ENCODE peak calls at places on chromosome 11, in seven cellular contexts. P, G, R, D, H, T and B are unnamed samples.

GRCh38 chr11:26704249-26704648 is 17.6 kb downstream of the SLC5A12 start:
- DNase-seq in R (peak; percentile 7), T (no peak), H (no peak), D (no peak), P (no peak), G (peak; percentile 47), B (no peak)

GRCh38 chr11:66692871-66693331 is 15.2 kb upstream of the RBM4B start:
- DNase-seq in G (no peak), T (no peak), H (no peak), P (no peak), R (no peak), D (no peak), B (no peak)

GRCh38 chr11:65069217-65069616 is 10.9 kb upstream of the NAALADL1 start:
- DNase-seq in H (no peak), D (no peak), G (no peak), T (no peak), P (no peak), R (no peak), B (no peak)

GRCh38 chr11:9260182-9261146 is 4.7 kb downstream of the DENND5A start:
- DNase-seq in R (peak; percentile 33), T (no peak), H (no peak), G (no peak), D (no peak), P (peak; percentile 23), B (peak; percentile 19)

GRCh38 chr11:13963949-13964770 is 1.6 kb downstream of the SPON1 start:
- DNase-seq in R (peak; percentile 42), P (no peak), H (peak; percentile 78), G (peak; percentile 60), D (no peak), T (peak; percentile 43), B (no peak)

GRCh38 chr11:114200785-114201184 is 95.4 kb upstream of the NNMT start:
- DNase-seq in T (no peak), P (no peak), G (no peak), H (no peak), D (no peak), R (no peak), B (no peak)

GRCh38 chr11:115929618-115930129 is 425.5 kb upstream of the CADM1 start:
- DNase-seq in G (no peak), T (no peak), R (no peak), P (no peak), H (no peak), D (no peak), B (no peak)

GRCh38 chr11:114075891-114076441 is 16.5 kb downstream of the ZBTB16 start:
- DNase-seq in P (peak; percentile 61), G (peak; percentile 80), H (peak; percentile 72), R (peak; percentile 85), T (peak; percentile 51), D (peak; percentile 83), B (peak; percentile 88)

GRCh38 chr11:120590472-120590871 is 78.9 kb downstream of the GRIK4 start:
- DNase-seq in R (peak; percentile 28), P (no peak), T (no peak), H (no peak), G (no peak), D (peak; percentile 31), B (no peak)

GRCh38 chr11:45754261-45754709 is 50.7 kb upstream of the SLC35C1 start:
- DNase-seq in P (no peak), G (peak; percentile 67), D (no peak), T (no peak), R (no peak), H (no peak), B (peak; percentile 85)

GRCh38 chr11:82775736-82776346 is 42.2 kb upstream of the FAM181B start:
- DNase-seq in H (peak; percentile 83), T (peak; percentile 89), D (peak; percentile 38), R (peak; percentile 62), G (peak; percentile 30), P (peak; percentile 44), B (peak; percentile 89)

GRCh38 chr11:1069740-1070139 is 4.9 kb upstream of the MUC2 start:
- DNase-seq in T (no peak), R (no peak), D (no peak), G (no peak), P (no peak), H (no peak), B (no peak)

GRCh38 chr11:67558084-67558772 is 25.4 kb upstream of the GSTP1 start:
- DNase-seq in H (no peak), R (peak; percentile 34), G (no peak), T (peak; percentile 24), D (no peak), P (no peak), B (no peak)

GRCh38 chr11:61011950-61012830 is 40.7 kb downstream of the CD6 start:
- DNase-seq in G (no peak), H (no peak), D (no peak), P (no peak), T (no peak), R (no peak), B (no peak)

GRCh38 chr11:9662273-9662672 is 1.6 kb upstream of the SWAP70 start:
- DNase-seq in P (no peak), G (no peak), T (no peak), H (no peak), R (no peak), D (no peak), B (no peak)

GRCh38 chr11:70630816-70631623 is 232.7 kb downstream of the CTTN start:
- DNase-seq in P (no peak), H (no peak), D (no peak), R (peak; percentile 7), T (no peak), G (no peak), B (no peak)

GRCh38 chr11:14361951-14362350 is 3.0 kb upstream of the RRAS2 start:
- DNase-seq in G (no peak), T (peak; percentile 12), P (no peak), H (no peak), R (no peak), D (no peak), B (no peak)

GRCh38 chr11:60982184-60982583 is 10.7 kb downstream of the CD6 start:
- DNase-seq in T (no peak), P (no peak), G (no peak), H (no peak), R (no peak), D (no peak), B (no peak)

GRCh38 chr11:35714882-35715612 is 52.5 kb downstream of the TRIM44 start:
- DNase-seq in H (no peak), R (peak; percentile 78), T (peak; percentile 26), G (peak; percentile 20), P (no peak), D (peak; percentile 37), B (peak; percentile 45)

GRCh38 chr11:112555491-112556364 is 295.1 kb upstream of the PLET1 start:
- DNase-seq in R (peak; percentile 34), D (peak; percentile 33), P (peak; percentile 65), G (peak; percentile 76), T (peak; percentile 65), H (peak; percentile 94), B (peak; percentile 89)

DNA sequence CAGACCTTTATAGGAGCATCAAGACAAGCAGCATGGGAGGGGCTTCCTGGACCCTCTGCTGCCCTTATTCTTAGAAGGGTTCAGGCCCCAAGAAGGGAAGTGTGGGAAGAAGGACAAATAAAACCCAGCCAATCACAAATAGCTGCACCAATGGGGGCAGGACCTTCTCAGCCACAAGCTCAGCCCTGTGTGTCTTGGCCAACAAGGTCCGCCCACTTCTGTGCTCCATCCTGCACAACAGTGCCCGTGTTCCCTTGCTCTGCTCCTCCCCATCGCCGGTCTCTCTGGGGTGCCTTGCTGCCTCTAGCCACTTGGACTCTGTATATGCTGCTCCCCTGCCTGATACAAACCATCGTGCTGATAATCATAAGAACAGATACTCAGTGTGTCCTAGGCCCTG is 86.2 kb downstream of the NAT10 start:
- DNase-seq in P (peak; percentile 44), H (no peak), T (no peak), R (peak; percentile 49), D (no peak), G (no peak), B (no peak)
- TF ChIP-seq EZH2 in P (no peak), H (no peak), T (no peak), R (no peak), D (no peak), G (no peak), B (no peak)

GRCh38 chr11:19680824-19681368 is 31.7 kb upstream of the NAV2 start:
- DNase-seq in T (peak; percentile 20), G (no peak), H (no peak), R (peak; percentile 72), P (no peak), D (no peak), B (no peak)

GRCh38 chr11:19679952-19680823 is 32.4 kb upstream of the NAV2 start:
- DNase-seq in R (peak; percentile 99), H (peak; percentile 56), D (peak; percentile 99), T (peak; percentile 97), G (peak; percentile 88), P (no peak), B (peak; percentile 7)

GRCh38 chr11:19686234-19686633 is 26.4 kb upstream of the NAV2 start:
- DNase-seq in D (no peak), R (no peak), H (no peak), T (no peak), P (no peak), G (no peak), B (no peak)

GRCh38 chr11:19683862-19684491 is 28.7 kb upstream of the NAV2 start:
- DNase-seq in G (no peak), P (no peak), D (no peak), R (no peak), T (no peak), H (no peak), B (no peak)

DNA sequence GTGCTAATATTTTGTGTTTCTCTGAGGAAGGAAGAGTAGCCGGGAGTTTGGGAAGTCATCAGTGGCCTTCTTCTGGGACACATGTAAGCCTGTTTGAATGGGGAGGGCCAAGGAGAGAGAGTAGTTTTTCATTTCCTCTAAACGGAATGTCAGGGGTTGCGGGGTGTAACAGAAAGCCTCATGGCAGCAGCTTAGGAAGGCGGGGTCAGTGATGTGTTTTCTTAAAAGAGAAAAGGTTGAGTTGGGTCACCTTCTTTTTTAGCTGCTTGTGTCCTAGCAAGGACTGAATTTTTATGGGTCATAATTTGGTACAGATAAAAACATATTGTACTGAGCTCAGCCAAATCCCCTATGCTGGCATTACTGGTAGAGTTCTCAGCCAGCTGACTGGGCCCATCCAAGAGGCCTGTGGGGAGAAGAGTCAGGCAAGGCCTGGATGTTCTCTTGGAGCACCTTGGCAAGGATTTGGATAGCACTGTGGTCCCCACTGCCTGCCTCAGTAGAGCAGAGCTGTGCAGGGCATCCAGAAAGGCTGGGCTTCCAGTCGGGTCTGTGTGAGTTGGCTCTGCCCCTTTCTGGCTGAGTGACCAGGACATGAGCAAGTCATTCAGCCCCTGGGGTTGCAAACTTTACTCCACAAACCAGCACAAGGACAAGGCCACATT is 29.4 kb upstream of the NAV2 start:
- DNase-seq in D (peak; percentile 45), P (no peak), G (no peak), R (peak; percentile 50), T (no peak), H (no peak), B (no peak)
- H3K27ac ChIP-seq in D (no peak overlapping the region), P (no peak overlapping the region), G (no peak overlapping the region), R (peak overlapping the region; percentile 25), T (no peak overlapping the region), H (no peak overlapping the region), B (no peak overlapping the region)

GRCh38 chr11:12430912-12431311 is 53.5 kb downstream of the PARVA start:
- DNase-seq in P (no peak), H (no peak), T (peak; percentile 75), D (peak; percentile 97), G (peak; percentile 64), R (peak; percentile 94), B (no peak)
- H3K4me1 ChIP-seq in P (no peaks in the 10 kb centered on the region), H (no peaks in the 10 kb centered on the region), T (peaks cover 16% of the 10 kb centered on the region), D (peaks cover 21% of the 10 kb centered on the region), G (peaks cover 43% of the 10 kb centered on the region), R (peaks cover 62% of the 10 kb centered on the region), B (peaks cover 21% of the 10 kb centered on the region)

DNA sequence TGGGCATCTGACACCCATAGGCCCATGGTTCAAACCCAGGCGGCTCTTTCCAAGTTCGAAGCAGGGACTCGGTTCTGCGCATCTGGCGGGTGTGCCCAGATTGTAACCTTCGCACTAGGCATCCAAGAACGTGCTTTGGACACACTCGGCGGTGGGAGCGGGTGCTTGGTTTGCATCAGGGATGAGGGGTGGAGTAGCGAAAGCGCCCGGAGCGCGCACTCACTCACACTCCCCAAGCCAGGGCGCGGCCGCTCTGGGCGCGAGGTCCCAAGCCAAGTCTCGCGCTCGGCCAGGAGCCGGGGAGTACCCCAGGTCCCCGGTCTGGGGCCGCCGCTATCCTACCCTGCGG is 243 bp upstream of the SYT9 start:
- DNase-seq in P (no peak), T (no peak), R (no peak), G (no peak), H (no peak), D (no peak), B (no peak)
- TF ChIP-seq EZH2 in P (no peak), T (no peak), R (no peak), G (no peak), H (no peak), D (no peak), B (no peak)